ENCODE peak calls at places on chromosome 14, in eight cellular contexts. T is BJ; F is brain microvascular endothelial cell; C is GM23248; A is thyroid gland; E is H1; O is left ventricle myocardium inferior; P is effector memory CD4-positive, alpha-beta T cell. I is an unnamed sample.

GRCh38 chr14:73788871-73789590 is 62.6 kb upstream of the PTGR2 start:
- DNase-seq in C (no peak), F (no peak), P (no peak), A (no peak), T (no peak), O (no peak), E (no peak), I (no peak)

GRCh38 chr14:51873221-51873893 is 12.9 kb downstream of the GNG2 start:
- DNase-seq in O (no peak), C (peak; percentile 92), F (peak; percentile 94), T (peak; percentile 98), A (no peak), P (no peak), E (no peak), I (peak; percentile 86)

GRCh38 chr14:32313977-32314376 is 15.1 kb upstream of the AKAP6 start:
- DNase-seq in E (no peak), C (no peak), O (no peak), T (no peak), A (no peak), P (no peak), F (no peak), I (no peak)

GRCh38 chr14:102629011-102629444 is 36.6 kb downstream of the RCOR1 start:
- DNase-seq in P (no peak), C (no peak), E (no peak), F (no peak), A (no peak), O (no peak), T (no peak), I (no peak)

GRCh38 chr14:94366146-94366887 is 22.1 kb downstream of the SERPINA1 start:
- DNase-seq in F (no peak), E (no peak), O (no peak), A (no peak), P (no peak), C (no peak), T (no peak), I (no peak)

GRCh38 chr14:101241147-101241546 is 320.1 kb upstream of the DIO3 start:
- DNase-seq in T (no peak), C (no peak), O (no peak), P (no peak), A (no peak), E (no peak), F (no peak), I (no peak)

GRCh38 chr14:60253649-60254048 is 4.6 kb downstream of the PPM1A start:
- DNase-seq in C (no peak), F (no peak), T (no peak), E (no peak), P (no peak), O (no peak), A (no peak), I (no peak)

GRCh38 chr14:100885196-100886030 is 18.1 kb downstream of the RTL1 start:
- DNase-seq in P (no peak), T (no peak), A (no peak), C (peak; percentile 35), F (no peak), E (no peak), O (peak; percentile 10), I (no peak)

GRCh38 chr14:50210074-50210473 is 21.3 kb downstream of the SOS2 start:
- DNase-seq in T (no peak), O (no peak), A (no peak), P (no peak), F (no peak), E (no peak), C (no peak), I (no peak)

DNA sequence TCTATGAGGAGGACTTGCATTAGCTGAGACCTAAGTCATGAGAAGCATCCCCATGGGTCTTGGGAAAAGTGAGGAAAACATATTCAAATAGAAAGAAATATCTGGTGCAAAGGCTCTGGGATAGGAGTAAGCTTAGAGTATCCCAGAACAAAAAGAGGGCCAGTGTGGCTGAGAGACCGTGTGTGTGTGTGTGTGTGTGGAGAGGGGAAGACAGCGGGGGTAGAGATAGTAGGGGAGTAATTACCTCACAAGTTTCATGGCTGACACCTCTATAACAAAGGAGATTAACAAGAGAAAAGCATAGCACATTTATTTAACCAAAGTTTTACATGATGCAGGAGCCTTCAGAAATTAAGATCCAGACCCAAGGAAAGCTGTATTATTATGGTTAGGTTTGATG is 440.5 kb downstream of the RAD51B start:
- DNase-seq in C (no peak), T (no peak), F (no peak), E (no peak), A (no peak), P (no peak), O (no peak), I (no peak)
- H3K4me3 ChIP-seq in C (no peak overlapping the region), T (no peak overlapping the region), F (no peak overlapping the region), E (no peak overlapping the region), A (no peak overlapping the region), P (no peak overlapping the region), O (no peak overlapping the region), I (no peak overlapping the region)

GRCh38 chr14:30077946-30078345 is 150.3 kb upstream of the PRKD1 start:
- DNase-seq in E (no peak), T (peak; percentile 35), P (no peak), C (peak; percentile 44), F (no peak), O (no peak), A (no peak), I (no peak)

DNA sequence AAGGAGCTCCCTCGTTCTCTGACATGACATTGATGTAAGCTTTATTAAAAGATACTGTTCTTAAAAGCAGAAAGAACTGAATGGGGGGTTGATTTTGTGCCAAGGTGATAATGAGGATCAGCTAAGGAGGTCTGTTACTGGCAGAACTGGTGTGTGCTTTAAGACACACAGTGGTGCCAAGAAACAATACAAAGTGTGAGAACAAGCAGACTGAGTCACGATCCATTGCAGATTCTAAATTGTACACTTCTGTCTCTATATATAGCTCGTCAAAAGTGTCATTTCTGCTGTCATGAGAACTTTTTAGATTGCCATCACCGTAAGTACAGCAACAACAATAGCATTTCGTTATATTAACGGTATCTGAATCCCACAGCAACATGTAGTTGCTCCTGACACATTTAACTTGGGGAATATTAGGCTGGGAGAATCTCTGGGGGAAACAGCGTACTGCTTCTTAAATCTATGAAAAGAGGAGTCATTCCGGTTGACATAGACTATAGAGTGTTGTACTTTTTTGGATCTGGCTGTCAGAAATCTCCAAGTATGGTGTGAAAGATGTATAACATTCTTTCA is 151.3 kb upstream of the PRKD1 start:
- DNase-seq in O (no peak), E (no peak), P (no peak), C (peak; percentile 12), F (no peak), T (no peak), A (no peak), I (no peak)
- H3K4me3 ChIP-seq in O (no peak overlapping the region), E (no peak overlapping the region), P (no peak overlapping the region), C (no peak overlapping the region), F (no peak overlapping the region), T (no peak overlapping the region), A (no peak overlapping the region), I (no peak overlapping the region)

DNA sequence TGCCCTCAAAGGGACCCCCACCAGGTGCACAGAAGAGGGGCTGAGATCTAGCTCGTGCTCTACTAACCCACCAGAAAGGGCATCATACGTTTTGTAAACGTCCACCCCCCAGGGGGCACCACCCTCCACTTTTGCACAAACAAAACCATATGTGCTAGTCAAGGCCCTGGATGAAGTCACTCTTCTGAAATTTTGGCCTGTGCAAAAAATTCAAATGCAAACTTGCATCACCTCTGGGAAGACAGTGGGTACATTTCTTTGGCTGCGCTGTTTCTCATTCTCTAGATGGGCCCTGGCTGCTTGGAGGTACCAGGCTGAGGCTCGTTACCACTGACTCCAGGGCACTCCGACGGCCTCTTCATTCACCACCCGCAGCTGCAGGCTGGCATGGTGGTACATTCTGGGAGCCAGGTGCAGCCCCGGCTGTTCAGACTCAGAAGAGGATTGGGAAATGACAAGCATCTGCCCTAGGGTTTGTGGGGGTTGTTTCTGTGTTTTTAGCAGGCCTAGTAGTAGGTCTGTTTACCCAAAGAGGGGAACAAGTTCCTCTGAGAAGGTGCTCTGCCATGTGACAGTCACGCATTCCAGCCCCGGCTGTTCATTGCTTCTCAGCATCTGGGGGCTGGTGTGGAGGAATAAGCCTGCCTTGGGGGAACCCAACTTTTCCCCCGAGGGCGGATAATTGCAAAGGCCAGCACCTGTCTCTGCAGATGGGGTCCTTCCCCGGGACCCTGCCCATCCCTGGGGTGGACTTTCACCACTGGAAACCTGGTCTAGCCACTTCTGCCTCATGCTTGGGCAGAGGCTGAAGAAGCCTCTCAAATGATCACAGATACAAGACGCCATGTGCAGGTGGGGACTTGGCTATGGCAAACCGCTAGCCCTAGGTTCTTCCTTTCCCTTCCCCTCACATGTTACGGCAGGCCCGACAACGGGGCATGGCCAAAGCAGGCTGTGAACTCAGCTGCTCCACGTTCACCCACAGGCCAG is 147.6 kb downstream of the DPF3 start:
- DNase-seq in E (peak; percentile 33), F (peak; percentile 64), C (peak; percentile 89), O (no peak), A (peak; percentile 14), P (no peak), T (peak; percentile 35), I (no peak)
- H3K4me3 ChIP-seq in E (no peak overlapping the region), F (no peak overlapping the region), C (peak overlapping the region; percentile 48), O (no peak overlapping the region), A (no peak overlapping the region), P (no peak overlapping the region), T (no peak overlapping the region), I (no peak overlapping the region)

GRCh38 chr14:80208426-80208950 is 2.8 kb downstream of the DIO2 start:
- DNase-seq in F (no peak), O (no peak), E (no peak), P (no peak), A (no peak), T (no peak), C (peak; percentile 52), I (no peak)

GRCh38 chr14:80215081-80215480 is 3.8 kb upstream of the DIO2 start:
- DNase-seq in O (no peak), T (no peak), C (peak; percentile 42), P (no peak), E (no peak), A (no peak), F (no peak), I (no peak)

GRCh38 chr14:80212025-80212402 is 710 bp upstream of the DIO2 start:
- DNase-seq in P (no peak), C (peak; percentile 76), T (no peak), E (no peak), A (peak; percentile 46), O (no peak), F (peak; percentile 48), I (no peak)

GRCh38 chr14:80213602-80214001 is 2.3 kb upstream of the DIO2 start:
- DNase-seq in C (peak; percentile 90), O (no peak), T (no peak), E (peak; percentile 53), P (no peak), A (peak; percentile 42), F (peak; percentile 46), I (peak; percentile 3)

DNA sequence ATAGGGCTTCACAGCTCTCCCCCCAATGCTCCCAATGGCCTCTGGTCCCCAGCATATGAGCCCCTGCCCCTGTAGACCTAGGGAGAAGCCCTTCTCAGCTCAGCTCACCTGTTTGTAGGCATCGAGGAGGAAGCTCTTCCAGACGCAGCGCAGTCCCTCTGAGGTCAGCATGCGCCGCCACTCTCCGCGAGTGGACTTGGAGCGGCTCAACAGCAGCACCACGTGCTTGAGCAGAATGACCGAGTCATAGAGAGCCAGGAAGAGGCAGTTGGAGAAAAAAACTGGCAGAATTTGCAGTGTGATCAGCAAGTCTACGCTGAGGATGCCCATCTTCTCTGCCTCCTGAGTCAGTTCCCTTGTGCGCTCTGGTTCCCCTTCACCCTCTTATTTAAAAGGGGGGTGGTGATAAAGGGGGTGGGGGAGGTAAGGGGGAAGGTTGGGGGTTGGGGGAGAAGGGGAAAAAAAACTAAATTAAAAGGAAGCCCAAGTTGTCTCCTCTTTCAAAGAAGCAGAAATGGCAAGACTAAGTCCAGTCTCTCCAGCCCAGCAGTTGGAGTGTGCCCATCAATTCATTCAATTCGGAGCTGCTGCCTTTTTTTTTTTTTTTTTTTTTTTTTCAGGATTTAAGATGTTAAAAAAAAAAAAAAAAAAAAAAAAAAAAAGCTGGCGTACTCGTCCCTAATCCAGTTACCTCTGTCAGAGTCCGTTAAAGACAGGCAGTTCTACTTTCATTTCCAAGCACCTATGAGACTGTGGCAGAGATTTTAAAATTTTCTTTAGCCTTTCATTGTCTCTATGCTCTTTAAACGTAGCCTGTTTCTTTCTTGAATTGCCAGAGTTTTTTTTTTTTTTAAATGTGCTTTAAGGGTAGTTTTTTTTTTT is at the start of gene DIO2:
- DNase-seq in F (no peak), T (no peak), E (no peak), O (peak; percentile 56), A (peak; percentile 91), C (peak; percentile 51), P (no peak), I (no peak)
- H3K4me3 ChIP-seq in F (peak within 1 kb of the TSS; percentile 31), T (peak within 1 kb of the TSS; percentile 51), E (no peak within 1 kb of the TSS), O (peak within 1 kb of the TSS; percentile 58), A (peak within 1 kb of the TSS; percentile 41), C (peak within 1 kb of the TSS; percentile 73), P (no peak within 1 kb of the TSS), I (no peak within 1 kb of the TSS)